ENCODE peak calls at places on chromosome 4, in seven cellular contexts. A, U, V, J, H, W and Y are unnamed samples.
A peak's percentile ranks its signal among the peaks of the same experiment; 100 is the strongest.

GRCh38 chr4:8404791-8405515 is 35.6 kb downstream of the ACOX3 start:
- DNase-seq in V (no peak), J (no peak), U (no peak), H (no peak), W (no peak), A (no peak), Y (no peak)

GRCh38 chr4:69038582-69038981 is 57.7 kb upstream of the UGT2B7 start:
- DNase-seq in H (no peak), U (no peak), J (no peak), A (peak; percentile 7), W (no peak), V (peak; percentile 20), Y (no peak)

GRCh38 chr4:16573181-16573580 is 325.3 kb downstream of the LDB2 start:
- DNase-seq in H (no peak), A (peak; percentile 9), W (no peak), V (no peak), U (no peak), J (no peak), Y (no peak)

GRCh38 chr4:26288308-26288982 is 32.4 kb upstream of the RBPJ start:
- DNase-seq in V (no peak), U (no peak), W (peak; percentile 69), J (no peak), A (no peak), H (no peak), Y (peak; percentile 19)

GRCh38 chr4:57071340-57071739 is 38.8 kb downstream of the IGFBP7 start:
- DNase-seq in H (no peak), U (no peak), W (no peak), J (no peak), A (no peak), V (no peak), Y (no peak)

GRCh38 chr4:134470544-134470943 is 269.0 kb upstream of the PABPC4L start:
- DNase-seq in J (peak; percentile 46), W (no peak), V (no peak), U (peak; percentile 32), H (no peak), A (no peak), Y (no peak)

GRCh38 chr4:121698119-121698732 is 1.4 kb upstream of the ANXA5 start:
- DNase-seq in U (no peak), H (no peak), W (no peak), A (no peak), V (no peak), J (no peak), Y (no peak)

GRCh38 chr4:108171541-108172230 is 3.0 kb upstream of the LEF1 start:
- DNase-seq in W (peak; percentile 81), H (no peak), U (peak; percentile 35), A (no peak), J (peak; percentile 57), V (no peak), Y (no peak)

GRCh38 chr4:112348488-112349158 is 51.5 kb downstream of the ALPK1 start:
- DNase-seq in H (no peak), U (peak; percentile 61), J (peak; percentile 85), A (no peak), W (no peak), V (no peak), Y (peak; percentile 12)

GRCh38 chr4:168769416-168769815 is 240.6 kb downstream of the CBR4 start:
- DNase-seq in V (no peak), J (no peak), A (no peak), H (no peak), W (no peak), U (no peak), Y (no peak)

GRCh38 chr4:183832776-183833450 is 72.2 kb upstream of the STOX2 start:
- DNase-seq in V (no peak), U (no peak), J (no peak), H (no peak), W (no peak), A (no peak), Y (no peak)

GRCh38 chr4:140349816-140350215 is 23.6 kb upstream of the SCOC start:
- DNase-seq in U (no peak), W (no peak), J (no peak), A (no peak), V (no peak), H (no peak), Y (no peak)

GRCh38 chr4:118807659-118808058 is 28.3 kb downstream of the SEC24D start:
- DNase-seq in U (no peak), J (no peak), W (no peak), A (no peak), H (no peak), V (no peak), Y (no peak)

GRCh38 chr4:102449751-102450352 is 51.3 kb upstream of the NFKB1 start:
- DNase-seq in W (peak; percentile 47), H (no peak), V (no peak), U (peak; percentile 18), A (peak; percentile 44), J (peak; percentile 34), Y (no peak)

GRCh38 chr4:147157860-147158701 is 212.4 kb upstream of the TTC29 start:
- DNase-seq in W (no peak), V (no peak), A (no peak), U (peak; percentile 70), H (no peak), J (peak; percentile 68), Y (no peak)

GRCh38 chr4:107036602-107037151 is 564 bp upstream of the DKK2 start:
- DNase-seq in J (no peak), H (no peak), U (no peak), V (no peak), A (no peak), W (no peak), Y (no peak)

GRCh38 chr4:13530823-13531608 is 13.3 kb downstream of the NKX3-2 start:
- DNase-seq in U (peak; percentile 73), A (no peak), V (no peak), J (peak; percentile 94), W (no peak), H (no peak), Y (no peak)

GRCh38 chr4:115325836-115326235 is 212.4 kb upstream of the NDST4 start:
- DNase-seq in V (peak; percentile 4), J (no peak), A (no peak), U (no peak), W (no peak), H (no peak), Y (no peak)

GRCh38 chr4:17647927-17648326 is 33.5 kb downstream of the MED28 start:
- DNase-seq in W (no peak), V (no peak), U (no peak), H (no peak), A (no peak), J (no peak), Y (no peak)

GRCh38 chr4:16530688-16531635 is 304.7 kb upstream of the TAPT1 start:
- DNase-seq in H (no peak), V (no peak), A (no peak), W (no peak), J (no peak), U (no peak), Y (no peak)

GRCh38 chr4:169899295-169899694 is 126.9 kb downstream of the MFAP3L start:
- DNase-seq in W (no peak), U (no peak), V (peak; percentile 31), A (peak; percentile 29), J (no peak), H (no peak), Y (no peak)

GRCh38 chr4:162347492-162348213 is 183.9 kb upstream of the FSTL5 start:
- DNase-seq in H (no peak), J (no peak), W (no peak), U (no peak), V (no peak), A (no peak), Y (no peak)

GRCh38 chr4:123578276-123579014 is 181.8 kb downstream of the SPRY1 start:
- DNase-seq in H (no peak), U (no peak), V (no peak), W (no peak), J (no peak), A (no peak), Y (no peak)

GRCh38 chr4:141538001-141538400 is 98.4 kb upstream of the IL15 start:
- DNase-seq in V (no peak), H (no peak), U (no peak), A (no peak), W (no peak), J (no peak), Y (no peak)

GRCh38 chr4:41638203-41638602 is 100.2 kb downstream of the LIMCH1 start:
- DNase-seq in W (no peak), J (no peak), U (no peak), V (no peak), A (no peak), H (no peak), Y (no peak)

GRCh38 chr4:55321707-55322264 is 24.3 kb upstream of the SRD5A3 start:
- DNase-seq in J (peak; percentile 56), V (peak; percentile 43), H (peak; percentile 51), W (peak; percentile 56), A (peak; percentile 67), U (peak; percentile 83), Y (peak; percentile 18)

GRCh38 chr4:118816538-118817177 is 19.3 kb downstream of the SEC24D start:
- DNase-seq in V (no peak), H (no peak), J (no peak), U (no peak), W (no peak), A (no peak), Y (no peak)

GRCh38 chr4:174265917-174266316 is 17.6 kb downstream of the FBXO8 start:
- DNase-seq in A (no peak), V (no peak), J (no peak), W (no peak), H (no peak), U (no peak), Y (no peak)

GRCh38 chr4:7756561-7757355 is 182.9 kb downstream of the AFAP1 start:
- DNase-seq in J (no peak), H (no peak), W (no peak), A (peak; percentile 51), V (no peak), U (no peak), Y (no peak)

GRCh38 chr4:96170198-96170597 is 330.3 kb downstream of the PDHA2 start:
- DNase-seq in U (peak; percentile 38), H (no peak), A (no peak), W (no peak), V (no peak), J (peak; percentile 50), Y (no peak)

GRCh38 chr4:38132140-38132673 is 172.0 kb downstream of the PTTG2 start:
- DNase-seq in H (peak; percentile 57), J (no peak), W (peak; percentile 84), A (peak; percentile 51), V (peak; percentile 49), U (no peak), Y (peak; percentile 97)

GRCh38 chr4:54877006-54877405 is 219.2 kb downstream of the KIT start:
- DNase-seq in H (no peak), J (no peak), V (no peak), A (no peak), W (no peak), U (no peak), Y (no peak)